ENCODE peak calls at places on chromosomes 7 and 10, in six cellular contexts. C is mesendoderm, M is A549, W is Caco-2, L is heart right ventricle, T is cardiac muscle cell. I is an unnamed sample. For H3K4me1, the result is how much of the 10 kb centered on the place peaks cover.

GRCh38 chr10:86056632-86057031 is 310.0 kb downstream of the GRID1 start:
- DNase-seq in C (no peak), T (no peak), M (no peak), W (no peak), L (no peak), I (peak)

GRCh38 chr10:68271104-68271882 is 39.4 kb upstream of the ATOH7 start:
- DNase-seq in L (no peak), C (peak), M (no peak), W (peak), T (no peak), I (no peak)

GRCh38 chr7:24192053-24192452 is 91.9 kb upstream of the NPY start:
- DNase-seq in L (no peak), M (no peak), T (no peak), W (no peak), C (no peak), I (no peak)

GRCh38 chr7:141409219-141409618 is 142.0 kb upstream of the AGK start:
- DNase-seq in T (no peak), C (no peak), M (no peak), W (no peak), L (no peak), I (no peak)

GRCh38 chr7:41315764-41316163 is 387.1 kb downstream of the INHBA start:
- DNase-seq in T (no peak), M (no peak), L (no peak), C (peak), W (no peak), I (no peak)

GRCh38 chr7:1428941-1429444 is 30.3 kb downstream of the MICALL2 start:
- DNase-seq in M (no peak), L (no peak), W (no peak), C (no peak), T (no peak), I (no peak)

GRCh38 chr10:68142761-68143160 is 33.5 kb downstream of the MYPN start:
- DNase-seq in W (no peak), M (no peak), T (no peak), C (no peak), L (no peak), I (no peak)

GRCh38 chr10:107686095-107686494 is 521.6 kb upstream of the SORCS1 start:
- DNase-seq in T (no peak), W (no peak), M (no peak), C (no peak), L (no peak), I (no peak)

GRCh38 chr10:101818958-101819633 is 852 bp upstream of the OGA start:
- DNase-seq in M (no peak), L (no peak), T (no peak), W (peak), C (no peak), I (peak)

GRCh38 chr10:133260895-133261725 is 15.6 kb downstream of the ADAM8 start:
- DNase-seq in T (peak), M (peak), C (no peak), L (peak), W (peak), I (no peak)

GRCh38 chr10:116756277-116756676 is 13.9 kb upstream of the HSPA12A start:
- DNase-seq in C (no peak), W (no peak), T (no peak), L (peak), M (no peak), I (no peak)

GRCh38 chr10:128087884-128088695 is 38.1 kb downstream of the MKI67 start:
- DNase-seq in C (peak), T (no peak), L (no peak), W (peak), M (peak), I (no peak)

GRCh38 chr7:98058186-98058585 is 48.5 kb upstream of the LMTK2 start:
- DNase-seq in L (no peak), W (no peak), M (no peak), C (no peak), T (no peak), I (no peak)

GRCh38 chr10:110610308-110610774 is 33.8 kb upstream of the RBM20 start:
- DNase-seq in T (peak), M (peak), C (peak), W (peak), L (no peak), I (no peak)

GRCh38 chr7:108012499-108013430 is 9.8 kb upstream of the LAMB1 start:
- DNase-seq in W (peak), C (no peak), T (peak), M (peak), L (no peak), I (no peak)

GRCh38 chr10:62059424-62059913 is 158.0 kb downstream of the ARID5B start:
- DNase-seq in W (no peak), T (no peak), C (no peak), M (no peak), L (no peak), I (no peak)

GRCh38 chr7:141945356-141945755 is 1.4 kb downstream of the CLEC5A start:
- DNase-seq in C (no peak), T (no peak), L (no peak), W (no peak), M (no peak), I (no peak)

GRCh38 chr10:126104767-126105166 is 208.4 kb downstream of the FANK1 start:
- DNase-seq in W (no peak), M (no peak), L (no peak), C (no peak), T (no peak), I (no peak)

GRCh38 chr10:48406204-48406603 is 99.7 kb downstream of the MAPK8 start:
- DNase-seq in M (peak), T (no peak), C (peak), W (no peak), L (no peak), I (no peak)

GRCh38 chr10:95508730-95509129 is 52.4 kb downstream of the SORBS1 start:
- DNase-seq in T (peak), M (no peak), C (peak), W (peak), L (no peak), I (no peak)

GRCh38 chr10:36534471-36535002 is 590.9 kb upstream of the ANKRD30A start:
- DNase-seq in W (no peak), M (peak), T (no peak), L (no peak), C (peak), I (no peak)

GRCh38 chr7:100200693-100201092 is 19.1 kb upstream of the PVRIG start:
- DNase-seq in C (no peak), W (peak), T (no peak), L (no peak), M (no peak), I (no peak)

GRCh38 chr10:66752714-66753113 is 173.1 kb upstream of the LRRTM3 start:
- DNase-seq in M (no peak), T (no peak), C (no peak), L (no peak), W (no peak), I (no peak)

GRCh38 chr7:44065431-44066110 is at the start of gene PGAM2:
- DNase-seq in W (peak), L (peak), T (peak), M (no peak), C (peak), I (no peak)

GRCh38 chr10:129033790-129034272 is 433.2 kb upstream of the MGMT start:
- DNase-seq in W (no peak), C (no peak), L (no peak), M (no peak), T (no peak), I (no peak)

GRCh38 chr7:30166841-30167235 is 32.1 kb downstream of the MTURN start:
- DNase-seq in C (no peak), T (peak), M (no peak), L (no peak), W (no peak), I (no peak)

GRCh38 chr10:66637273-66638036 is 288.4 kb upstream of the LRRTM3 start:
- DNase-seq in C (peak), W (no peak), T (peak), L (no peak), M (peak), I (no peak)

GRCh38 chr7:47573758-47574472 is 8.0 kb downstream of the TNS3 start:
- DNase-seq in C (no peak), L (no peak), W (peak), M (peak), T (no peak), I (no peak)

GRCh38 chr10:48456808-48457761 is 147.8 kb downstream of the ARHGAP22 start:
- DNase-seq in T (no peak), C (no peak), M (no peak), W (peak), L (no peak), I (peak)

GRCh38 chr10:27448926-27449325 is 55.2 kb upstream of the RAB18 start:
- DNase-seq in M (peak), T (no peak), C (peak), W (no peak), L (no peak), I (no peak)

GRCh38 chr10:44959243-44960097 is at the start of gene RASSF4:
- DNase-seq in C (peak), T (peak), W (peak), M (peak), L (peak), I (no peak)
- H3K4me1 ChIP-seq in C (under half), T (half or more), W (under half), M (under half), L (half or more), I (half or more)

DNA sequence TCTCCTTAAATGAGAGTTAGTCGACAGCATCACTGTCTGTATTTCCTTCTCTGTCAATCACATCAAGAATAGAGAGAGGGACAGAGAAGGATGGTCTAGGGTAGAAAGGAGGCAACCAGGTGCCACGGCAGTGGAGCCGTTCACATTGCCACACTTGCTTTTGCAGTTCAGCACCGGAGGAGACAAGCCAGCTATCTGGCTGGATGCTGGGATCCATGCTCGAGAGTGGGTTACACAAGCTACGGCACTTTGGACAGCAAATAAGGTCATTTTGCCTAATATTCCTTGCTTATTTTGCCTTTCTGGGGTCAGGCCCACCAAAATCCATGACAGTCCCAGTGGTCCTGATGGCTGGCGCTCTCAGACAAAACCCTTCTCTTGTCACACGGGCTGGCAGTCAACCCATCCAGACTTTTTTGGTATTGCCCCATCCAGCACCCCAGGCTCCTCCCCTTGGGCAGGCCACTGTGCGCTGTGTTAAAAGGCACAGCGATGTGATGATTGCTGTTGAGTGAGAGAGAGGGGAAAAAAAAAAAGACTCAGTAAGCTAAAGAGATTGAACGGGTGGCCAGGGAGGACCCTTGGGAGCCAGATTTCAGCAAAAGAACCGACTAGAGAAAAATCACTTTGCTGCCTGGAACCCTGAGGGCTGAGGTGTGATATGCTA is 8.5 kb downstream of the CPA2 start:
- DNase-seq in T (peak), M (no peak), W (no peak), L (no peak), C (peak), I (peak)
- H3K4me1 ChIP-seq in T (under half), M (under half), W (under half), L (under half), C (under half), I (under half)

DNA sequence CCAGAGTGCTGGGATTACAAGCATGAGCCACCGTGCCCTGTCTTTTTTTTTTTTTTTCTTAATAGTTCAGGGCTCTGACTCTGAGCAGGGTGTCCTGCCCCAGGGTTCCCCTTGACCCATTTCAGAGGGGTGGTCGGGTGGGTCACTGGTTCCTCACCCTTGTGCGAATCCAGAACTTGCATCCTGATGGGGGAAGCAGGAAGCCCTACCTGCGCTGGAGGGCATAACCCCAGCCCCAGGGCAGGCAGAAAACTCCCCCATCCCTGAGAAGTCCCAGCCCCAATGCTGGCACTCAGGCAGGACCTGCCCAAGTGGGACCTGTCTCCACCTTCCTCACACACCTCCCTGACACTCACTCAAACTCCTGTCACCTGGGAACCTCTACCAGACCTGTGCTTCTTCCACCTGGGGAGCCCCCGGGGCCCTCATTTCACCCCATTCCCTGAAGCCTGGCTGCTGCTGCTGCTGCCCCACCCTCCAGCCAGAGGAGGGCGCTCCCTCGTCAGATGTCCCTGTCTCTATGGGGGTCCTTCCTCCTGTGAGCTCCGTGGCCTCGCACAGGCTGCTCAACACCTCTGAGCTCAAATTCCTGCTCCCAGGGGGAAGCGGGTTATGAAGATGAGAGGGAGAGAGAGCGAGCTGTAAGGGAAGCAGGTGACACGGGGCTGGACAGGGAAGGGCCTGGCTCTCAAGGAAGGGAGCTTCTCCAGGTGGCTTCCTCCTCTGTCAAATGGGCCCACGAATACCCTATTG is 15.1 kb upstream of the ZNF273 start:
- DNase-seq in T (peak), M (no peak), W (peak), L (peak), C (peak), I (peak)
- H3K4me1 ChIP-seq in T (under half), M (under half), W (under half), L (under half), C (under half), I (half or more)

GRCh38 chr7:94060772-94061171 is 56.6 kb upstream of the BET1 start:
- DNase-seq in T (no peak), C (no peak), W (no peak), L (no peak), M (no peak), I (no peak)

GRCh38 chr7:94061316-94061715 is 57.2 kb upstream of the BET1 start:
- DNase-seq in L (no peak), T (no peak), C (no peak), M (no peak), W (no peak), I (no peak)

GRCh38 chr7:94057955-94058354 is 53.8 kb upstream of the BET1 start:
- DNase-seq in C (no peak), M (no peak), L (no peak), W (no peak), T (no peak), I (no peak)

GRCh38 chr7:94062372-94062771 is 58.2 kb upstream of the BET1 start:
- DNase-seq in L (no peak), M (no peak), T (no peak), W (no peak), C (no peak), I (no peak)

DNA sequence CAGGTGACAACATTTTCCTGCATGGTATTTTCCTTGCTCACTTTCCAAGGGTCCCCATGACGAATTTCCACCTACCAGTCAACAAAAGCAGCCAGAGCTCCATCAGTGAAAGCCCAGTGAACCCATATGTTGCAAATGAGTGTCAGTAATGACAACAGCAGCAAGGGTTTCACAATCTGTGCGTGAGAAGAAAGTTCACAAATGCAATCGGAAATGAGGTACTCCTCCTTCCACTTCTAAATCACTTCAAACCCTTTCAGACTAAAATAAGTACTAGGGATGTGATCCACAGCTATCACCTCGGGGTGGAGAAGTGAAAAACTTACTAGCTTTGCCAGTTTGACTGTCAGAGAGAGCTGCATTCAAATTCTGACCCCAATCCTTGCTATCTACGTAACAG is 55.6 kb upstream of the BET1 start:
- DNase-seq in L (no peak), W (no peak), M (no peak), C (no peak), T (no peak), I (no peak)
- H3K4me1 ChIP-seq in L (under half), W (under half), M (under half), C (under half), T (under half), I (under half)

GRCh38 chr7:226281-226882 is 34.0 kb downstream of the FAM20C start:
- DNase-seq in W (no peak), L (peak), C (no peak), M (peak), T (no peak), I (no peak)

GRCh38 chr7:222716-223041 is 30.3 kb downstream of the FAM20C start:
- DNase-seq in M (no peak), T (no peak), C (no peak), L (no peak), W (no peak), I (no peak)

GRCh38 chr7:221996-222715 is 29.8 kb downstream of the FAM20C start:
- DNase-seq in W (no peak), M (no peak), L (peak), T (no peak), C (no peak), I (no peak)

GRCh38 chr7:223118-223800 is 30.9 kb downstream of the FAM20C start:
- DNase-seq in T (no peak), C (no peak), M (no peak), W (no peak), L (peak), I (no peak)

DNA sequence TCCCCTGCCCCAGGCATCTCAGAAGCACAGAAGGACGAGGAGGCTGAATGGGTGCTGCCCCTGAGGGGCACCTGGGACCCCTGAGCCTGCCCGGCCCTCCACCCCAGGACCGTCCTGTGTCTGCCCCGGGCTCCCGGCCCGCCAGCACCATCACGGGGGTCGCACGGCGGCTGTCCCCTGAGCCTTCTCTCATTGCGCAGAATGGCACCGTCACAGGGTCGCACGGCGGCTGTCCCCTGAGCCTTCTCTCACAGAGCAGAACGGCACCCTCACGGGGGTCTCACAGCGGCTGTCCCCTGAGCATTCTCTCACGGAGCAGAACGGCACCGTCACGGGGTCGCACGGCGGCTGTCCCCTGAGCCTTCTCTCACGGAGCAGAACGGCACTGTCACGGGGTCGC is 31.5 kb downstream of the FAM20C start:
- DNase-seq in L (no peak), W (no peak), T (no peak), M (no peak), C (no peak), I (no peak)
- H3K4me1 ChIP-seq in L (under half), W (under half), T (under half), M (under half), C (under half), I (under half)

GRCh38 chr7:2520808-2521146 is 1.2 kb downstream of the LFNG start:
- DNase-seq in M (no peak), T (no peak), L (no peak), C (no peak), W (no peak), I (no peak)
- H3K4me1 ChIP-seq in M (half or more), T (under half), L (half or more), C (under half), W (half or more), I (half or more)

GRCh38 chr7:36157506-36158320 is 4.7 kb downstream of the EEPD1 start:
- DNase-seq in C (no peak), M (no peak), L (no peak), W (no peak), T (no peak), I (no peak)
- H3K4me1 ChIP-seq in C (under half), M (half or more), L (half or more), W (under half), T (under half), I (half or more)

DNA sequence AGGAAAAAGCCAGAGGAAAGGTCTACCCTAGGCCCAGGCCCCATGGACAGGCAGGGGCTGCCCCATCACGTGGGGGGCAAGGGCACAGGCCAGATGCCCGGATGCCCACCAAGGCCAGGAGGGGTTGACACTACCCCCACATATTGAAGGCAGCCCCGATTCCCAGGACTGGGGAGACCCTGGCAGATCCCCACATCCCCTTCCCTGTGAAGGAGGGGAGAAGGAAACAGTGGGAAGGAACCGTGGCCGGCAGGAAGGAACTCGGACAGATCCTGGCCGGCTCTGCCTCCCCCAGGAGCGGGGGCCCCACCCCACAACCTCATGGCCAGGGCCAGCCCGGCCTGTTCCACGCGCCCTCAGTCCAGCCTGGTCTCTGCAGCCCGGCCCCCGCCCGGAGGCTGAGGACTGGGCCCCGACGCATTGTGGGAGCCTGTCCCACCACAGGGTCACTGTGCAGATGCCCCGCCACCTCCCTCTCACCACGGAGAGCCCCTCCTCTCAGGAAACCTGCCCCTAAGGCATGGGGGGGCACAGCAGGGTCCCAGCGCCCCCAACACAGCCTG is 41.3 kb downstream of the PAPOLB start:
- DNase-seq in W (no peak), M (no peak), C (no peak), T (no peak), L (no peak), I (no peak)
- H3K4me1 ChIP-seq in W (under half), M (under half), C (under half), T (under half), L (under half), I (under half)

GRCh38 chr10:32337343-32337742 is 9.6 kb downstream of the EPC1 start:
- DNase-seq in C (no peak), L (no peak), W (no peak), M (no peak), T (peak), I (no peak)
- H3K4me1 ChIP-seq in C (under half), L (half or more), W (under half), M (under half), T (under half), I (half or more)